ENCODE peak calls at places on chromosome 16, in seven cellular contexts. Q is IMR-90; R is foreskin keratinocyte; N is neural progenitor cell; P is prostate gland; I is lung; W is CD8-positive, alpha-beta memory T cell. B is an unnamed sample. For H3K4me1 and H3K27me3, the result is how much of the 10 kb centered on the place peaks cover.

GRCh38 chr16:60142991-60143705 is 1409.0 kb upstream of the GOT2 start:
- DNase-seq in R (peak), Q (no peak), I (no peak), W (no peak), P (no peak), N (no peak), B (no peak)

GRCh38 chr16:67311607-67312449 is 14.7 kb downstream of the KCTD19 start:
- DNase-seq in W (no peak), P (no peak), R (peak), I (no peak), Q (peak), N (no peak), B (peak)

GRCh38 chr16:76175718-76176117 is 101.5 kb upstream of the CNTNAP4 start:
- DNase-seq in I (no peak), W (no peak), P (no peak), Q (no peak), R (no peak), N (no peak), B (no peak)

GRCh38 chr16:2001035-2001434 is 8.6 kb downstream of the ZNF598 start:
- DNase-seq in N (no peak), Q (no peak), R (no peak), P (no peak), I (no peak), W (no peak), B (peak)

GRCh38 chr16:24989417-24989978 is 25.7 kb downstream of the ARHGAP17 start:
- DNase-seq in P (no peak), W (no peak), I (no peak), R (no peak), N (no peak), Q (peak), B (no peak)

GRCh38 chr16:11053916-11054460 is 109.6 kb downstream of the CLEC16A start:
- DNase-seq in W (no peak), P (no peak), R (no peak), Q (no peak), I (no peak), N (no peak), B (no peak)

GRCh38 chr16:2156849-2157224 is 1.3 kb downstream of the TRAF7 start:
- DNase-seq in N (no peak), Q (no peak), I (no peak), P (no peak), W (no peak), R (no peak), B (peak)

GRCh38 chr16:5487728-5488127 is 390.1 kb upstream of the EEF2KMT start:
- DNase-seq in I (no peak), N (no peak), R (no peak), W (no peak), Q (no peak), P (no peak), B (no peak)

GRCh38 chr16:81778231-81778630 is 860 bp upstream of the PLCG2 start:
- DNase-seq in W (no peak), N (no peak), I (no peak), R (no peak), Q (no peak), P (no peak), B (no peak)
- H3K4me1 ChIP-seq in W (under half), N (under half), I (under half), R (under half), Q (under half), P (under half), B (under half)

DNA sequence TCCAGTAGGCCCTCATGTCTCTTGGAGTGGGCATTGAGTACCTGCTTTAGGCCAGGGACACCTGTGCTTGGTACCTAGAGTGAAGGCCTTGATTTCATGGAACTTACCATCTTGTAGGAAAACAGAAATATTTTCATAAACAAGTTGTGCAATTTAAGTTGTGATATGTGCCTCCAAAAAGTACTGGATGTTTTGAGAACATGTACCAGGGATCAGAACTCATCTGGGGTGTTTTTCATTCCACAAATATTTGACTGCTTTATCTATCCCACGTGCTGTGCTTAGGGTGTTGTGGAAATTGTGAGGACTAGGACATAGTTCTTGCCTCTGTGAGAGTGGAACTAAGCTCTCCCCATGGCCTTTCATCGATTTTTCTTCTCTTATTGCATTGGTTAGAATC is 8.8 kb downstream of the NKD1 start:
- DNase-seq in Q (no peak), I (no peak), R (no peak), W (no peak), N (no peak), P (no peak), B (no peak)
- H3K27me3 ChIP-seq in Q (under half), I (under half), R (under half), W (under half), N (under half), P (under half), B (under half)

DNA sequence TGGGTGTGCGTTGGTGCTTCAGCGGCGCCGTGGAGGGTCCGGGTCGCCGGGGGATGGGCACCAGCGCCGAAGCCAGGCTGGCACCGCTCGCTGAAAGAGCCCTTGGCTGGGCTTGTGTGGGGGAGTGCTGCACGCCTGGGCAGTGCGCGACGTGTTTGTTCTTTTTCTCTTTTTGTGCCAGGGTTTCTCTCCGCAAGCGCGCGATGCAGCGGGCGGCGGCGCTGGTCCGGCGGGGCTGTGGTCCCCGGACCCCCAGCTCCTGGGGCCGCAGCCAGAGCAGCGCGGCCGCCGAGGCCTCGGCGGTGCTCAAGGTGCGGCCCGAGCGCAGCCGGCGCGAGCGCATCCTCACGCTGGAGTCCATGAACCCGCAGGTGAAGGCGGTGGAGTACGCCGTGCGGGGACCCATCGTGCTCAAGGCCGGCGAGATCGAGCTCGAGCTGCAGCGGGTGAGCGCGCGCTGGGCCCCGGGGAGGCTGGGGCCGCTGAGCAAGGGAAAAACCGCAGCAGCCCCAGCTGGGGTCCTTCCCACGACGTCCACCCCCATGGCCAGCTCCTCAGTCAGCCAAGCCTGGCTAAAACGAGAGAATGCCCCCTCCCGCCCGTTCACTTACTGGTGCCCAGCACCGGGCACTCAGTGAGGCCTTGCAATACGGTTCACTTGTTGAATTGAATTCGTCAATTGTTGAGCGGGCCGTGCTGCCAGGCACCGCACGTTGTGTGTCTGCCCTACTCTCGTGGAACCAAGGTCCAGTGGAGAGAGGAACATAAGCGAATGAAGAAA is 541 bp downstream of the GPT2 start:
- DNase-seq in I (no peak), W (no peak), N (peak), Q (peak), P (no peak), R (peak), B (no peak)
- H3K27ac ChIP-seq in I (no peak), W (no peak), N (no peak), Q (peak), P (peak), R (no peak), B (no peak)

DNA sequence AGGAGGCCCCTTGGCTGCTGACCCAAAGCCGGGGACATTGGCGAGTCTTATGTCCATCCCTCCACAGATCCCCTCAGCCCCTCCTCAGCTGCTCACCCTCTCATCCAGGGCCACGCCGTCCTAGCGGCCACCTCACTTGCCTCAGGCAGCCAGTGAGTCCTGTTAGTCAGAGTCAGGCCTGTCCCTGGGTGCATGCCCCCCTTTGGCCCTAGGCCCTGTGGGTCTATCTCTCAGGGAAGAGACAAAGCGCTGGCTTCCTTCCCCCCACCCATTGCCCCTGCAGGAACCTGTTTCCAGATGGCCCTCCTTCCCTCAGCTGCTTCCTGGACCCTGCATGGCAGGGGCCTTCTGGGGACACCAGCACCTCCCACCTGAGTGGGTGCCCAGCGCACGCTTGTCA is 8.6 kb downstream of the DBNDD1 start:
- DNase-seq in I (no peak), P (no peak), N (no peak), Q (no peak), R (no peak), W (no peak), B (no peak)
- H3K4me1 ChIP-seq in I (under half), P (under half), N (under half), Q (under half), R (under half), W (under half), B (under half)

DNA sequence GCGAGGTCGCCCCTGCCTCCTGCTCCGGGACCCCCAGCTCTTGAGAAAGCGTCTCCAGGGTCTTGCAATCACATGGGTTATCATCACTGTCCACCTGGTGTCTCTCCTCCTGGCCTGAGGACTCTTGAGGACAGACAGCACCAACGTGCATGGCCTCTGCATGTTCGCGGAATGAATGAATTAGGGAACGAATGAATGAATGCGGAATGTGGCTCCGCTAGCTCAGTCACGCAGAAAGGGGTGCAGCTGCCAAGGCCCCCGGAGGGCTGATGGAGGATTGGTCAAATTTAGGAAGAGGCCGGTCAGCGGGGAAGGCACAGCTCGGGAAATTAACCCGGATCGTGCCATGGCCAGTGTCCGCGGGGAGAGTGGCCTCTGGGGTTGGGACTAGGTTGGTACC is 3.3 kb downstream of the FBXL16 start:
- DNase-seq in R (no peak), Q (no peak), I (no peak), P (no peak), W (no peak), N (no peak), B (no peak)
- H3K27me3 ChIP-seq in R (half or more), Q (half or more), I (under half), P (under half), W (under half), N (half or more), B (under half)

GRCh38 chr16:445566-445965 is 20.1 kb downstream of the RAB11FIP3 start:
- DNase-seq in P (no peak), R (no peak), N (no peak), I (no peak), Q (no peak), W (no peak), B (peak)

GRCh38 chr16:441447-441846 is 16.0 kb downstream of the RAB11FIP3 start:
- DNase-seq in W (no peak), R (no peak), P (no peak), I (no peak), N (no peak), Q (no peak), B (peak)

GRCh38 chr16:440627-441026 is 15.2 kb downstream of the RAB11FIP3 start:
- DNase-seq in N (no peak), Q (no peak), I (no peak), W (no peak), R (no peak), P (no peak), B (no peak)

DNA sequence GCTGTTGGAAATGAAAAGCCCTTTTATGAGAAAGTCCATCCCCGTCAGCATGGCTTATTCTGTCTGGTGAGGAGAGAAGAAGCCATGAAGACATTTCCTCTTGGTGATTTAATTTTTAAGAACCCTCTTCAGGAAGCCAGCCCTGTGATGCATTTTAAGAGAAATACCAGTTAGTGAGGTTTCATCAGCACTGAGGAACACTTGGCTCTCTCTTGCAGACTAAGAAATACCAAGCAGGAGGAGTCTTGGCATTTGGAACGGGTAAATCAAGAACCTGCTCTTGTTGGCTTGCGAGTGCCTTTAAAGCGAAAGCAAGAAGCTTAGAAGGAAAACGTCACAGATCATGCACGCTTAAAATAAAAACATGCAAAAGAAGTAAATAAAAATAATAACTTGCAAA is 17.5 kb downstream of the RAB11FIP3 start:
- DNase-seq in Q (no peak), R (no peak), I (no peak), W (no peak), N (no peak), P (no peak), B (no peak)
- H3K27ac ChIP-seq in Q (no peak), R (no peak), I (no peak), W (no peak), N (no peak), P (peak), B (no peak)

GRCh38 chr16:86505899-86506864 is 4.1 kb upstream of the FOXF1 start:
- DNase-seq in Q (peak), I (no peak), P (no peak), N (no peak), R (no peak), W (no peak), B (no peak)
- H3K4me1 ChIP-seq in Q (under half), I (under half), P (under half), N (under half), R (under half), W (under half), B (under half)